ENCODE peak calls at places on chromosome 14, in nine cellular contexts. Y is neural progenitor cell, O is fibroblast of lung, X is upper lobe of right lung, P is Peyer's patch, C is Panc1, I is cardiac muscle cell, L is breast epithelium, S is IMR-90. R is an unnamed sample.

GRCh38 chr14:104250175-104250574 is 111.8 kb downstream of the KIF26A start:
- DNase-seq in O (no peak), Y (no peak), P (no peak), C (no peak), I (no peak), X (peak; percentile 40), S (no peak), L (no peak), R (no peak)

GRCh38 chr14:52919971-52920370 is 30.9 kb downstream of the FERMT2 start:
- DNase-seq in I (peak; percentile 57), P (no peak), O (no peak), L (no peak), S (peak; percentile 54), Y (no peak), C (no peak), X (no peak), R (no peak)

GRCh38 chr14:24397639-24398297 is 1.0 kb upstream of the NYNRIN start:
- DNase-seq in I (no peak), S (no peak), C (no peak), L (no peak), O (no peak), Y (peak; percentile 7), X (no peak), P (no peak), R (no peak)

GRCh38 chr14:95098984-95099599 is 58.2 kb downstream of the DICER1 start:
- DNase-seq in X (no peak), C (peak; percentile 22), L (peak; percentile 64), Y (peak; percentile 86), I (peak; percentile 79), P (peak; percentile 21), S (peak; percentile 55), O (peak; percentile 51), R (no peak)

GRCh38 chr14:100317897-100318808 is 5.0 kb upstream of the SLC25A47 start:
- DNase-seq in O (peak; percentile 46), Y (peak; percentile 80), P (peak; percentile 76), L (peak; percentile 66), S (peak; percentile 26), X (peak; percentile 90), I (peak; percentile 80), C (no peak), R (peak; percentile 95)

GRCh38 chr14:98962118-98962517 is 309.9 kb downstream of the BCL11B start:
- DNase-seq in P (no peak), I (no peak), S (no peak), O (no peak), L (no peak), C (no peak), Y (no peak), X (no peak), R (no peak)

GRCh38 chr14:57189070-57189469 is 79.6 kb downstream of the EXOC5 start:
- DNase-seq in S (peak; percentile 11), L (no peak), I (peak; percentile 45), O (peak; percentile 3), Y (peak; percentile 54), X (no peak), P (no peak), C (no peak), R (no peak)

GRCh38 chr14:91078095-91078737 is 17.8 kb upstream of the RPS6KA5 start:
- DNase-seq in X (no peak), L (no peak), C (no peak), Y (no peak), P (peak; percentile 22), I (no peak), O (no peak), S (no peak), R (no peak)

GRCh38 chr14:95901014-95901413 is 24.4 kb downstream of the TUNAR start:
- DNase-seq in X (no peak), S (peak; percentile 33), C (no peak), P (no peak), I (no peak), O (peak; percentile 81), Y (no peak), L (no peak), R (no peak)

GRCh38 chr14:94447206-94447605 is 5.4 kb downstream of the SERPINA11 start:
- DNase-seq in C (no peak), I (no peak), S (no peak), P (no peak), Y (no peak), O (no peak), X (no peak), L (no peak), R (no peak)

GRCh38 chr14:23514009-23514962 is 37.3 kb downstream of the ZFHX2 start:
- DNase-seq in O (no peak), C (no peak), S (no peak), P (no peak), X (no peak), L (no peak), Y (no peak), I (no peak), R (no peak)

GRCh38 chr14:63960926-63961567 is 108.2 kb downstream of the SYNE2 start:
- DNase-seq in I (peak; percentile 53), L (no peak), P (no peak), S (peak; percentile 60), X (no peak), C (no peak), Y (no peak), O (peak; percentile 75), R (no peak)

GRCh38 chr14:24403294-24404013 is 4.7 kb downstream of the NYNRIN start:
- DNase-seq in C (no peak), X (no peak), Y (no peak), O (peak; percentile 17), L (no peak), P (no peak), I (peak; percentile 47), S (peak; percentile 28), R (no peak)

GRCh38 chr14:65042731-65043372 is 56.2 kb downstream of the FNTB start:
- DNase-seq in C (no peak), S (no peak), X (no peak), I (no peak), O (no peak), P (no peak), L (no peak), Y (no peak), R (no peak)

GRCh38 chr14:86363047-86363446 is 833.1 kb downstream of the FLRT2 start:
- DNase-seq in O (no peak), P (no peak), Y (no peak), I (no peak), L (no peak), X (no peak), C (no peak), S (no peak), R (no peak)

GRCh38 chr14:86364634-86365033 is 834.7 kb downstream of the FLRT2 start:
- DNase-seq in O (no peak), I (no peak), P (no peak), Y (no peak), L (no peak), C (no peak), X (no peak), S (no peak), R (peak; percentile 54)

GRCh38 chr14:86357866-86358265 is 827.9 kb downstream of the FLRT2 start:
- DNase-seq in O (no peak), C (no peak), X (no peak), Y (no peak), S (no peak), I (no peak), L (no peak), P (no peak), R (no peak)

DNA sequence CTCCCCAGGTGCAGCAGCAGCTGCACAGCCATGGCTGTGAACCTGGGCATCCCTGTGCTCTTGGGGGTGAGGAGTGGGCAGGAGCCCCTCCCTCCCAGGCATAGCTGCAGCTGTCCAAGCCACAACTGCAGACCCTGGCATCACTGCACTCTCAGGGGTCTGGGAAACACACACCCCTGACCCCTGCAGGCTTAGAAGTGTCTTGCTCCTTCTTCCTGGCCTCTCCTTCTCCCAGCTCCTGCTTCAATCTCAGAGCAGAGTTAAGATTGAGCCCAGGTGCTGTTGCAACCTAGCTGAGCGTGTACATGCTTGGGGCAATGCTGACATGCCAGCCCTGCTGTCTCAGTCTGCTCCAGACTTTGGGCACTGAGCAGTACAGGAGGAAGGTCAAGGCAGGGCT is 833.6 kb downstream of the FLRT2 start:
- DNase-seq in S (no peak), O (no peak), C (no peak), L (no peak), Y (no peak), X (no peak), P (no peak), I (no peak), R (no peak)
- TF ChIP-seq CTCF in S (no peak), O (no peak), C (no peak), L (no peak), Y (no peak), X (no peak), P (no peak), I (no peak), R (no peak)

GRCh38 chr14:74840603-74841030 is 35.3 kb downstream of the PROX2 start:
- DNase-seq in C (no peak), O (no peak), L (no peak), I (no peak), S (no peak), X (no peak), P (no peak), Y (no peak), R (no peak)
- H3K4me1 ChIP-seq in C (no peaks in the 10 kb centered on the region), O (peaks cover 20% of the 10 kb centered on the region), L (no peaks in the 10 kb centered on the region), I (no peaks in the 10 kb centered on the region), S (peaks cover 10% of the 10 kb centered on the region), X (peaks cover 15% of the 10 kb centered on the region), P (no peaks in the 10 kb centered on the region), Y (no peaks in the 10 kb centered on the region), R (peaks cover 71% of the 10 kb centered on the region)

DNA sequence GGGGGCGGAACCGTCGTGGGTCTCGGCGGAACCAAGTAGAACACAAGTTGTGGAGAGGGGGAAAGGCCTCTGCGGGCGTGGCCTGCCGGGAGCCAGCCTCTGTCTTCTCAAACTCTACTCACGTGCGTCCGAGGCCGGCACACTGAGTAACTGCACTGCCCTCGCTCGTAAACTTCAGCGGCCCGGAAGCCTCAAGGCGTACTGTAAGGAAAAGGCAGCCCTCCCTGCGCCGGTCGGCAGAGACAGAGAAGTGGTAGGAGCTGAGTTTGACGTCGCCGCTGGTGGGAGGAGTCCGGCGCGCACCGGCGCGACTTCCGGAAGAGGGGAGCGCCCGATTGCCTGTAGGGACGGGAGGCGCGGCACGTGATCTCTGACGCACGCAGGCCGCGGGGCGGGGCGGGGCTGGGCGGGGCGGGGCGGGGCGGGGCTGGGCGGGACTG is at the start of gene FBXO33:
- DNase-seq in Y (peak; percentile 97), L (peak; percentile 94), X (peak; percentile 99), S (peak; percentile 96), I (peak; percentile 98), P (peak; percentile 94), C (peak; percentile 74), O (peak; percentile 96), R (peak; percentile 99)
- TF ChIP-seq CTCF in Y (no peak), L (no peak), X (no peak), S (no peak), I (no peak), P (no peak), C (no peak), O (no peak), R (no peak)

GRCh38 chr14:29664515-29664914 is 263.1 kb downstream of the PRKD1 start:
- DNase-seq in Y (no peak), X (no peak), L (no peak), P (no peak), C (no peak), O (no peak), S (no peak), I (no peak), R (no peak)

GRCh38 chr14:29671034-29671433 is 256.6 kb downstream of the PRKD1 start:
- DNase-seq in L (no peak), P (no peak), O (peak; percentile 85), S (peak; percentile 26), Y (no peak), I (peak; percentile 90), X (no peak), C (no peak), R (no peak)

GRCh38 chr14:29663281-29663801 is 264.3 kb downstream of the PRKD1 start:
- DNase-seq in S (no peak), P (no peak), O (peak; percentile 16), L (no peak), I (peak; percentile 82), X (no peak), Y (no peak), C (no peak), R (no peak)

GRCh38 chr14:29668201-29668600 is 259.4 kb downstream of the PRKD1 start:
- DNase-seq in Y (no peak), O (peak; percentile 21), L (no peak), X (no peak), P (no peak), C (no peak), I (no peak), S (no peak), R (no peak)
- H3K4me1 ChIP-seq in Y (peaks cover 8% of the 10 kb centered on the region), O (no peaks in the 10 kb centered on the region), L (no peaks in the 10 kb centered on the region), X (no peaks in the 10 kb centered on the region), P (no peaks in the 10 kb centered on the region), C (no peaks in the 10 kb centered on the region), I (no peaks in the 10 kb centered on the region), S (peaks cover 5% of the 10 kb centered on the region), R (no peaks in the 10 kb centered on the region)